ENCODE peak calls at places on chromosomes 7 and 10, in ten cellular contexts. R is heart left ventricle, I is tibial nerve, N is body of pancreas, Y is breast epithelium, H is ovary, P is adrenal gland, C is esophagus squamous epithelium, V is gastrocnemius medialis, U is Peyer's patch. Z is an unnamed sample.

GRCh38 chr7:124183649-124184048 is 150.8 kb upstream of the TMEM229A start:
- DNase-seq in V (no peak), U (no peak), C (no peak), P (no peak), H (no peak), I (no peak), Y (no peak), R (no peak), N (no peak), Z (no peak)

GRCh38 chr10:7408494-7409044 is 2.3 kb downstream of the SFMBT2 start:
- DNase-seq in Y (no peak), V (peak; percentile 57), H (peak; percentile 65), R (peak; percentile 83), P (peak; percentile 34), I (peak; percentile 48), N (peak; percentile 56), C (no peak), U (peak; percentile 74), Z (no peak)

GRCh38 chr10:13347235-13348156 is 597 bp downstream of the SEPHS1 start:
- DNase-seq in V (peak; percentile 84), Y (peak; percentile 57), C (no peak), I (peak; percentile 61), R (peak; percentile 87), H (peak; percentile 86), U (peak; percentile 91), P (peak; percentile 78), N (peak; percentile 86), Z (no peak)

GRCh38 chr7:44727346-44728262 is 21.0 kb upstream of the ZMIZ2 start:
- DNase-seq in H (no peak), V (no peak), I (no peak), R (no peak), U (no peak), Y (no peak), P (no peak), N (no peak), C (no peak), Z (no peak)

GRCh38 chr7:101995121-101995520 is 177.7 kb downstream of the CUX1 start:
- DNase-seq in V (no peak), Y (no peak), P (no peak), H (no peak), C (no peak), N (no peak), I (no peak), R (no peak), U (no peak), Z (no peak)

GRCh38 chr10:22805304-22805703 is 90.9 kb upstream of the PIP4K2A start:
- DNase-seq in R (no peak), U (no peak), V (no peak), C (no peak), I (peak; percentile 38), N (peak; percentile 31), H (no peak), P (no peak), Y (no peak), Z (no peak)

GRCh38 chr7:3461923-3462322 is 160.9 kb downstream of the SDK1 start:
- DNase-seq in U (peak; percentile 59), I (no peak), P (no peak), H (no peak), N (no peak), Y (no peak), C (no peak), V (no peak), R (no peak), Z (no peak)

GRCh38 chr10:101578192-101578591 is 9.9 kb downstream of the POLL start:
- DNase-seq in P (no peak), H (no peak), U (no peak), I (no peak), V (no peak), Y (no peak), N (no peak), R (no peak), C (no peak), Z (no peak)

GRCh38 chr10:17454181-17454800 is at the start of gene ST8SIA6:
- DNase-seq in N (peak; percentile 68), Y (no peak), V (no peak), R (peak; percentile 50), C (no peak), U (peak; percentile 56), P (no peak), I (no peak), H (peak; percentile 28), Z (no peak)

GRCh38 chr7:144391823-144392255 is 11.7 kb downstream of the NOBOX start:
- DNase-seq in U (no peak), N (no peak), I (no peak), V (no peak), C (no peak), P (no peak), H (peak; percentile 35), R (no peak), Y (no peak), Z (no peak)

GRCh38 chr10:66822801-66823200 is 103.0 kb upstream of the LRRTM3 start:
- DNase-seq in U (no peak), V (no peak), I (no peak), Y (no peak), C (no peak), H (no peak), N (no peak), P (no peak), R (no peak), Z (no peak)

GRCh38 chr10:6671976-6672375 is 91.9 kb upstream of the PRKCQ start:
- DNase-seq in H (no peak), V (no peak), P (no peak), U (no peak), R (no peak), Y (no peak), I (no peak), N (no peak), C (no peak), Z (no peak)

GRCh38 chr7:27651702-27652101 is 11.0 kb downstream of the HIBADH start:
- DNase-seq in U (no peak), P (no peak), N (no peak), I (no peak), C (no peak), V (no peak), H (no peak), Y (no peak), R (no peak), Z (no peak)

GRCh38 chr10:110207805-110208613 is 604 bp downstream of the MXI1 start:
- DNase-seq in C (no peak), U (peak; percentile 76), N (peak; percentile 49), R (peak; percentile 41), P (peak; percentile 51), I (no peak), Y (no peak), H (peak; percentile 63), V (no peak), Z (no peak)

GRCh38 chr7:92064414-92065029 is 69.8 kb downstream of the CYP51A1 start:
- DNase-seq in C (no peak), H (no peak), I (no peak), V (no peak), R (no peak), U (no peak), Y (no peak), P (no peak), N (no peak), Z (no peak)

GRCh38 chr7:105638324-105638723 is 57.0 kb upstream of the EFCAB10 start:
- DNase-seq in V (no peak), H (no peak), R (no peak), N (no peak), C (no peak), I (no peak), P (no peak), Y (no peak), U (no peak), Z (no peak)

DNA sequence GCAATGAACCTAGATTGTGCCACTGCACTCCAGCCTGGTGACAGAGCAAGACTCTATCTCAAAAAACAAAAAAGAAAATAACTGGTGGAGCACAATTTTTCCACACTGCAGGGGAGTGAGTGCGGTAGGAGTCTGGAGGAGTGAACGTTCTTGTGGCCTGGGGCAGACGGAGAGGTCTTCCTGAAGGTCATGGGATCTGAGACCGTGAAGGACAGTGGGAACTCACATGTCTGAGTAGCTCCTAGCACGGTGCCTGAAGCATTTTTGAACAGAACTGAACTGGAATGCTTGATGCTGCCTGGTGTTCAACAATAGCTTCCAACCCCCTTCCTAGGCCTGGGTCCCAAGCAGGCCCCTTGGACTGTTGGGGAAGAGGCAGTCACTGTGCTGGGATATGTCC is 84.3 kb upstream of the PODXL start:
- DNase-seq in N (no peak), C (no peak), H (no peak), I (no peak), R (no peak), Y (no peak), P (no peak), U (no peak), V (no peak), Z (no peak)
- H3K4me3 ChIP-seq in N (no peak overlapping the region), C (no peak overlapping the region), H (no peak overlapping the region), I (no peak overlapping the region), R (no peak overlapping the region), Y (no peak overlapping the region), P (no peak overlapping the region), U (no peak overlapping the region), V (no peak overlapping the region), Z (no peak overlapping the region)

GRCh38 chr7:30744075-30744417 is 7.9 kb upstream of the INMT start:
- DNase-seq in I (no peak), U (no peak), Y (no peak), H (no peak), N (no peak), V (no peak), R (no peak), P (no peak), C (no peak), Z (no peak)
- TF ChIP-seq POLR2A in I (no peak), U (no peak), Y (no peak), H (no peak), N (no peak), V (no peak), R (no peak), P (no peak), C (no peak), Z (no peak)

DNA sequence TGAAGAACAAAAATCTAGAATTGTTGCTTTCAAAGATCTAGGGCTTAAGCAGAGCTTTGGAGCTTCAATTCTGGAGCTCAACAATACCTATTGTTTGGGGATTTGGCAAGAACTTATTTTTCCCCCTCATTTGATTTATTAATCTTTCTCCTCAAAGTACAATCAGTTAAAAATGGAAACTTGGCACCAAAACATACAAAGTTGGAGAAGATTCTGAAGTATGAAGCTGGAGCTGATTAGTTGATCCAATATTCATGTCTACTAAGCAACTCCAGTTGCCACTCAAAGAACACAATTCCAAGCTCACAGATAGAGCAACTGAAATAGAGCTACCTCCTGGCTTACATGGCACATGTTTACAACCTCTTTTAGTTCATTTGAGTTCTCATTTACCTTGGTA is 3.8 kb downstream of the FAM13C start:
- DNase-seq in N (no peak), Y (no peak), U (no peak), V (no peak), R (no peak), P (no peak), C (no peak), I (no peak), H (no peak), Z (no peak)
- H3K27ac ChIP-seq in N (no peak overlapping the region), Y (no peak overlapping the region), U (no peak overlapping the region), V (peak overlapping the region; percentile 96), R (no peak overlapping the region), P (no peak overlapping the region), C (no peak overlapping the region), I (peak overlapping the region; percentile 23), H (no peak overlapping the region), Z (peak overlapping the region; percentile 41)

DNA sequence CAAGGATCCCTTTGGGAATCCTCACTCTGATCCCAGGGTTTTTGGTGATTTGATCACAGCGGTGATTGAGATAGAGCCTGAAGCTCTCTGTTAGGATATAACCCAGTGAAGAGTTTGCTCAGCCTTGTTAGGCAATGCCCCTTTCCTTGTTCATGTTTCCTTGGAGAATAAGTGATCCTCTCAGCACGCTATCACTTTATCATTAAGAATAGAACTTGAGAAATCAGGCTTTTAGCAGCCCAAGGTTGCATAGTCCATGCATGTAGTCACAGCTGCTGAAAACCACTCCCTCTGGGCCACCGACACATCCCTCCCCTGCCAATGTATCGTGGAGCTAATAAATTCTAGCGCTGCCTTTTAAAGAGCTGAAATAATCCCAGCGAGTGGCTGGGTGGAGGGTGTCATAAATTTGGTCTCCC is 250.1 kb downstream of the TRIL start:
- DNase-seq in U (no peak), C (no peak), R (no peak), H (no peak), V (peak; percentile 30), I (peak; percentile 20), N (no peak), P (no peak), Y (no peak), Z (no peak)
- H3K4me3 ChIP-seq in U (no peak overlapping the region), C (no peak overlapping the region), R (no peak overlapping the region), H (no peak overlapping the region), V (peak overlapping the region; percentile 20), I (peak overlapping the region; percentile 16), N (no peak overlapping the region), P (no peak overlapping the region), Y (no peak overlapping the region), Z (peak overlapping the region; percentile 40)

Z was measured in vagina.